ENCODE peak calls at places on chromosomes 12 and 14, in nine cellular contexts. F is OCI-LY7, E is ovary, C is prostate gland, Z is SK-N-SH, A is left lung, I is tibial artery, V is uterus, N is osteoblast. D is an unnamed sample.

GRCh38 chr14:24317141-24317927 is 6.0 kb downstream of the LTB4R start:
- DNase-seq in F (no peak), E (no peak), C (no peak), Z (no peak), A (no peak), I (no peak), V (no peak), N (peak), D (no peak)

GRCh38 chr14:74350944-74351323 is 2.7 kb downstream of the VRTN start:
- DNase-seq in F (no peak), E (no peak), C (no peak), Z (no peak), A (no peak), I (no peak), V (no peak), N (no peak), D (no peak)

GRCh38 chr12:105876426-105876927 is 262.3 kb downstream of the NUAK1 start:
- DNase-seq in F (no peak), E (no peak), C (no peak), Z (no peak), A (no peak), I (no peak), V (no peak), N (no peak), D (no peak)

GRCh38 chr12:116969615-116970575 is 59.1 kb downstream of the FBXW8 start:
- DNase-seq in F (no peak), E (peak), C (no peak), Z (peak), A (no peak), I (no peak), V (no peak), N (no peak), D (no peak)

GRCh38 chr14:63323148-63323547 is 4.4 kb upstream of the GPHB5 start:
- DNase-seq in F (no peak), E (no peak), C (no peak), Z (no peak), A (no peak), I (no peak), V (no peak), N (no peak), D (no peak)

GRCh38 chr14:21840765-21841164 is 167.1 kb upstream of the OR4E1 start:
- DNase-seq in F (peak), E (no peak), C (no peak), Z (no peak), A (no peak), I (no peak), V (no peak), N (no peak), D (no peak)

GRCh38 chr14:24085215-24085614 is 8.9 kb upstream of the PCK2 start:
- DNase-seq in F (no peak), E (no peak), C (no peak), Z (no peak), A (no peak), I (no peak), V (no peak), N (peak), D (no peak)

GRCh38 chr12:3199551-3200031 is 122.4 kb downstream of the TSPAN9 start:
- DNase-seq in F (no peak), E (peak), C (no peak), Z (peak), A (no peak), I (no peak), V (peak), N (peak), D (no peak)

GRCh38 chr12:119624971-119625370 is 31.4 kb downstream of the TMEM233 start:
- DNase-seq in F (no peak), E (peak), C (no peak), Z (peak), A (no peak), I (no peak), V (no peak), N (no peak), D (no peak)

DNA sequence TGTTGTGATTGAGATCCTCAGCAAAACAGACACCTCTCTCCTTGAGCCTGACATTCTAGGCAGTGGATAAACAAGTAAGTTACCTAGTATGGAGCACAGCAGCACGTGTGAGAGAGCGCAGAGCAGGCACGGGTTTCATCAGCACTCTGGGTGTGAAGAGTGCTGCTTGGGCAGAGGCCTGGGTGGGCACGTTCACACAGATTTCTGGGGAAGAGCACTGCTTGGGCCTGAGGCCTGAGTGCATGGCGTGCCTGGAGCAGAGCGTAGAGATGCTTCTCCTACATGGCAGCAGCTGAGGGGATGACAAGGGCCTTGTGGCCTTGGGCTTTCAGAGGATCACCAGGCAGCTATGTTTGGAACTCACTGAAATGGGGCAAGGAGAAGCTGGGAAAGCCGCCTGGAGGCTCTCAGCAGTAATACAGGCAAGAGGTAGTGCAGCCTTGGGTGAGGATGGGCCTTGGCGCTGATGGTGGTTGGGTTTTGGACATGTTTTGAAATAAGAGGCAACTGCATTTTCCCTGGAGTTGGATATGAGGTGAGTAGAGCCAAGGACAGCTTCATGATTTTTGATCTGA is 17.6 kb downstream of the CKB start:
- DNase-seq in F (no peak), E (no peak), C (no peak), Z (no peak), A (no peak), I (no peak), V (peak), N (peak), D (no peak)
- TF ChIP-seq CTCF in F (no peak), E (no peak), C (no peak), Z (peak), A (no peak), I (no peak), V (no peak), N (no peak), D (no peak)

GRCh38 chr12:120856980-120857379 is 47.2 kb downstream of the SPPL3 start:
- DNase-seq in F (peak), E (no peak), C (no peak), Z (no peak), A (no peak), I (no peak), V (no peak), N (no peak), D (no peak)
- TF ChIP-seq CTCF in F (peak), E (no peak), C (no peak), Z (peak), A (no peak), I (no peak), V (no peak), N (peak), D (peak)

GRCh38 chr12:115362319-115362976 is 678.5 kb upstream of the TBX3 start:
- DNase-seq in F (no peak), E (no peak), C (no peak), Z (peak), A (no peak), I (no peak), V (no peak), N (no peak), D (no peak)
- TF ChIP-seq CTCF in F (no peak), E (no peak), C (no peak), Z (peak), A (no peak), I (no peak), V (no peak), N (peak), D (no peak)

DNA sequence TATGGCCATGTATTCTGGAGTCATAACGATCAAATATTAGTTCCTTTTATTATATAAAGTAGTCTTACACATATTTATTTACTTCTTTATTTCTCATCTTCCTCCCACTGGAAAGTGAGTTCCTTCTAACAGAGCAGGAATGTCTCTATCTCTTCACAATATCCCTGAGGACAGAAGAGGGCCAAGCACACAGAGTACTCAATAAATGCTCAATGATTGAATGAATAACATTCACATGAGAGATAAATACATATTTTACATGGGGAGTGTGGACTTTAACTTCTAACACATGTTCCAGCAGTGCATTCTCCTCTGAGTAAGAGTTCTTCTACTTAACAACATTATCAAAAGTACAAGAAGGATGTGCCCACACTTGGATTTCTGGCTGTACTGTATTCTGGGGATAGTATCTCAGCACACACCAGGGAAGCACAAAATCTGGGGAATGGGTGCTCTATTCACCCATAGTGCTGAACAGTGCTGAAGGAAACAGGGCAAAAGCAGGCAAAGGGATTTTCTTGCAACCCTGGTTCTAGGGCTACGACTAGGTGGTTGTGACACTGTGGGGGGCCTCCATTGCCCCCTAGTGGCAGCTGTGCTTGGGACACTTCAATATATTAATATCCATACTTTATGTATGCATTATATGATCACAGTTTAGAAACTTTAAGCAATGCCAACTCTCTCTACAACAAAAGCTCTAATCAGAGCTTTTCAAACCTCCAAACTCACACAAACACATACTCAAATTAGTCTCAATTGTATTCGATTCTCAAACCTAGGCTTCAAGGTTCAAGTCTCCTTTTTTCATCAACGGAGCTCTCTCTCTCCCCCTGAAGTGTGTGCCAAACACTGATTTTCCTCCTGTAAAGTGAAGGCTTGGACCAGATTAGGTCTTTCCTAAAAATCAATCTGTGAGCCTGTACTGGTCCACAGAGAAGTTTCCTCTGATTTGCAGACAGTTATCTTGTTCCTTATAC is 115.5 kb downstream of the SLC2A13 start:
- DNase-seq in F (peak), E (peak), C (peak), Z (peak), A (peak), I (no peak), V (peak), N (peak), D (peak)
- TF ChIP-seq CTCF in F (peak), E (peak), C (peak), Z (peak), A (peak), I (peak), V (peak), N (peak), D (peak)

DNA sequence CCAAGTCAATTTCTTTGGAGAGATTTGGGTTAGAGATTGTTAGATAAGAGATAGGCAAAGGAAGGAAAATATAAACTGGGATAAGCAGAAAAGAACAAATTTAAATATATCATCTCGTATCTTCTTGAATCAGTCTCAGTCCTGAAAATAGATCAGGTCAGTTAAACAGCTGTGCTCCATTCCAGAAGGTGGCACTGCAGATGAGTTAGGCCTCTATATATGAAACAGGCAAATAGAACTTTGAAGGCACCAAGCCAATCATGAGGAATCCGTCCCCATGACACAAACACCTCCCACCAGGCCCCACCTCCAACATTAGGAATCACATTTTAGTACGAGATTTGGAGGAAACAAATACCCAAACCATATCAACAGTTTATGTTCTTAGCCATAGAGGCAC is 605.5 kb upstream of the USP15 start:
- DNase-seq in F (peak), E (no peak), C (no peak), Z (no peak), A (no peak), I (no peak), V (no peak), N (no peak), D (no peak)
- TF ChIP-seq CTCF in F (peak), E (no peak), C (no peak), Z (peak), A (no peak), I (no peak), V (no peak), N (no peak), D (no peak)

DNA sequence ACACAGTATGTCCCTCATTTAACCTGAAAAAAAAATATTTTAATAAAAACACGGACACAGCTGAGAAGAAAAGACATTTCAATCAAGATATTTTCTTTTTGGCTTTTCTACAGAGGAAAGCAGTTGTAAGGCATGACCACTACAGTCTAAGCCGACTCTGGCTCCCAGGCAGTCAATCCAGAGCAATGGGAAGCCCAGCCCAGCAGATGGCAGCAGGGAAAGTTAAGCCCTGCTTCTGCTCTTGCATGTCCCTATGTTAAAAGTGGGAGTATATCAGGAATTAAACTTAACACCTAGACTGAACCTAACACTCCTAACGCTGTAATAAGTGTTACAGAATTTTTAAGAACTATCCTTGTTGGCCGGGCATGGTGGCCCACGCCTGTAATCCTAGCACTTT is 19.5 kb upstream of the HAL start:
- DNase-seq in F (no peak), E (no peak), C (no peak), Z (no peak), A (no peak), I (no peak), V (no peak), N (no peak), D (no peak)
- TF ChIP-seq CTCF in F (peak), E (no peak), C (no peak), Z (peak), A (peak), I (no peak), V (no peak), N (peak), D (no peak)

GRCh38 chr14:22982013-22982476 is 306 bp downstream of the AJUBA start:
- DNase-seq in F (no peak), E (no peak), C (no peak), Z (no peak), A (no peak), I (no peak), V (no peak), N (no peak), D (no peak)

GRCh38 chr14:22980672-22981089 is 1.7 kb downstream of the AJUBA start:
- DNase-seq in F (no peak), E (peak), C (peak), Z (peak), A (peak), I (peak), V (peak), N (peak), D (peak)

GRCh38 chr14:22981090-22982012 is 1.0 kb downstream of the AJUBA start:
- DNase-seq in F (no peak), E (peak), C (no peak), Z (peak), A (no peak), I (no peak), V (no peak), N (peak), D (peak)

GRCh38 chr14:22984959-22985658 is 2.8 kb upstream of the AJUBA start:
- DNase-seq in F (no peak), E (no peak), C (no peak), Z (no peak), A (no peak), I (no peak), V (no peak), N (no peak), D (no peak)

DNA sequence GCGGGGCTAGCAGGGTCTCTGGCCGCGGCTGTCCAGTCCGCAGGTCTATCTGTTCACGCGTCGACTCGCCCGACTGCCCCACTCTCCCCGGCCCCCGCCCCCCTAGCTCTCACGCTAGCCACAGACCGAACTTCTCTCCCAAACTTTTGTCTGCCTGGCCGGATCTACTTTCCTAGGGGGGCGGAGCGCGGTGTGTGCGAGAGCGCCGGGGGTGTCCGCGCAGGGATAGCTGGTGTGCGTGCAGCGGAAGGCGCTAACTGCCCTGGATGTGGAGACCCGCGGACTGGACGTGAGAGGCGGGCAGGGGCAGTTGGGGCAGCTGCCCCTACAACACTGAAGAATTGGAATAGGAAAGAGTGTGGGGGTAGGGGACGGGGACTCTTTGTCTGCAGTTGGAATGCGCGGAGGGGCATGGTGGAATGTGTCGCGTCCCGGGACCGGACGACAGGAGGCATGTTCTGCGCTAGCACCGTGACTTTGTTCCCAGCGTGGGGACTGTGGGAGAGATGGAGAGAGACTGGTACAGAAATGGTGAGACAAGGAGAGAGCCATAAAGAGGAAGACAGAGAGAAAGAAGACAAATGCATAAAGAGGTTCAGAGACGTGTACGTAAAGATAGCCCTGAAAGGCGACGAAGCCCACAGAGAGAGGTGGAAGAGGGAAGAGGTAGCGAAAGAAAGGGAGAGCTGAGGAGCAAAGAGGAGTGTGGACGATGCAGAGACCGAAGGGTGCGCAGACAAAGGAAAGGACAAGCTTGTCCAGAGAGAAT is at the start of gene AJUBA:
- DNase-seq in F (no peak), E (peak), C (peak), Z (peak), A (peak), I (peak), V (peak), N (peak), D (peak)
- TF ChIP-seq CTCF in F (no peak), E (no peak), C (no peak), Z (no peak), A (no peak), I (no peak), V (no peak), N (no peak), D (no peak)

D was measured in activated CD8-positive, alpha-beta T cell treated with anti-CD3 and anti-CD28 coated beads for 36 hours.